ENCODE peak calls at places on chromosomes 6 and 20, in six cellular contexts. V is SJSA1, Z is adrenal gland, K is endodermal cell, P is PC-3, I is mammary epithelial cell. M is an unnamed sample.

GRCh38 chr20:48846516-48847492 is 19.0 kb upstream of the PREX1 start:
- DNase-seq in P (no peak), K (peak), V (peak), I (no peak), Z (no peak), M (no peak)

GRCh38 chr6:43627008-43627825 is 1.8 kb downstream of the GTPBP2 start:
- DNase-seq in Z (peak), V (peak), I (peak), P (peak), K (no peak), M (peak)

GRCh38 chr6:110609101-110609500 is 132.7 kb upstream of the SLC22A16 start:
- DNase-seq in P (no peak), K (no peak), V (no peak), Z (no peak), I (no peak), M (no peak)

GRCh38 chr6:35484921-35485392 is 11.9 kb downstream of the TEAD3 start:
- DNase-seq in K (peak), Z (no peak), P (peak), V (peak), I (peak), M (no peak)

GRCh38 chr6:30124391-30124790 is 11.5 kb upstream of the TRIM31 start:
- DNase-seq in V (no peak), Z (peak), P (no peak), I (no peak), K (no peak), M (peak)

GRCh38 chr20:25227317-25227831 is 20.5 kb upstream of the PYGB start:
- DNase-seq in I (peak), P (peak), V (no peak), K (no peak), Z (peak), M (no peak)

GRCh38 chr6:126548301-126548700 is 208.4 kb downstream of the CENPW start:
- DNase-seq in V (no peak), Z (no peak), I (no peak), P (no peak), K (no peak), M (no peak)

GRCh38 chr6:20211941-20212391 is 303 bp downstream of the MBOAT1 start:
- DNase-seq in Z (no peak), V (no peak), K (peak), I (no peak), P (peak), M (no peak)

GRCh38 chr6:130240232-130240631 is 17.5 kb upstream of the SAMD3 start:
- DNase-seq in V (no peak), P (peak), Z (peak), K (no peak), I (peak), M (no peak)

GRCh38 chr6:1504465-1504864 is 105.2 kb upstream of the FOXC1 start:
- DNase-seq in K (no peak), P (no peak), V (no peak), Z (no peak), I (no peak), M (no peak)

GRCh38 chr6:137750284-137750683 is 116.8 kb upstream of the TNFAIP3 start:
- DNase-seq in K (no peak), V (no peak), I (no peak), P (no peak), Z (no peak), M (no peak)

GRCh38 chr6:108995296-108995695 is 99.3 kb downstream of the SESN1 start:
- DNase-seq in P (peak), I (no peak), Z (no peak), V (no peak), K (no peak), M (no peak)

GRCh38 chr6:46184114-46184513 is 13.3 kb upstream of the ENPP5 start:
- DNase-seq in Z (peak), P (peak), I (peak), K (no peak), V (peak), M (no peak)

GRCh38 chr20:47392015-47392720 is 35.7 kb upstream of the ZMYND8 start:
- DNase-seq in Z (peak), P (peak), K (no peak), V (peak), I (peak), M (peak)

GRCh38 chr6:34585512-34586045 is 29.4 kb upstream of the SPDEF start:
- DNase-seq in Z (no peak), I (peak), P (no peak), K (peak), V (no peak), M (no peak)

GRCh38 chr6:34982424-34982852 is 93.4 kb downstream of the ANKS1A start:
- DNase-seq in P (peak), K (no peak), V (no peak), I (no peak), Z (peak), M (peak)

GRCh38 chr6:161218222-161218621 is 55.6 kb downstream of the AGPAT4 start:
- DNase-seq in I (no peak), K (no peak), P (no peak), Z (no peak), V (no peak), M (no peak)

GRCh38 chr6:1792989-1793388 is 183.3 kb downstream of the FOXC1 start:
- DNase-seq in I (peak), V (no peak), K (peak), Z (no peak), P (peak), M (peak)

GRCh38 chr6:167791036-167791779 is 35.5 kb upstream of the AFDN start:
- DNase-seq in P (peak), Z (no peak), K (no peak), V (peak), I (peak), M (no peak)

GRCh38 chr6:133242761-133243590 is 1.8 kb downstream of the EYA4 start:
- DNase-seq in I (no peak), Z (no peak), V (no peak), P (no peak), K (peak), M (no peak)

GRCh38 chr6:11144393-11144829 is 32.9 kb upstream of the ERVFRD-1 start:
- DNase-seq in I (peak), Z (peak), K (peak), P (peak), V (peak), M (peak)

GRCh38 chr6:163877877-163878639 is 463.5 kb downstream of the QKI start:
- DNase-seq in P (no peak), V (no peak), Z (no peak), I (no peak), K (no peak), M (no peak)

GRCh38 chr20:56160956-56161355 is 87.6 kb upstream of the MC3R start:
- DNase-seq in P (no peak), V (no peak), K (no peak), I (no peak), Z (no peak), M (no peak)

GRCh38 chr20:34558320-34559202 is at the start of gene MAP1LC3A:
- DNase-seq in P (peak), K (peak), Z (peak), I (peak), V (peak), M (peak)

GRCh38 chr6:89940225-89941027 is 46.2 kb downstream of the GJA10 start:
- DNase-seq in I (peak), K (peak), V (peak), P (peak), Z (peak), M (peak)

GRCh38 chr6:82419088-82419720 is 55.6 kb downstream of the TPBG start:
- DNase-seq in Z (no peak), V (no peak), K (no peak), I (no peak), P (no peak), M (no peak)

GRCh38 chr6:46993846-46994245 is 48.3 kb downstream of the ADGRF1 start:
- DNase-seq in K (no peak), Z (no peak), P (peak), I (peak), V (peak), M (no peak)

GRCh38 chr6:128235556-128235955 is 284.8 kb downstream of the PTPRK start:
- DNase-seq in K (no peak), P (no peak), Z (no peak), V (no peak), I (peak), M (peak)

GRCh38 chr6:37433657-37434271 is 743 bp downstream of the CMTR1 start:
- DNase-seq in I (peak), V (no peak), Z (peak), K (peak), P (no peak), M (peak)

GRCh38 chr6:37491161-37491829 is 8.4 kb downstream of the CCDC167 start:
- DNase-seq in V (no peak), I (no peak), K (no peak), Z (no peak), P (no peak), M (no peak)

GRCh38 chr20:11305406-11305805 is 612.3 kb upstream of the BTBD3 start:
- DNase-seq in P (no peak), I (peak), V (no peak), Z (no peak), K (no peak), M (no peak)

GRCh38 chr6:72286911-72287311 is 335.0 kb upstream of the KCNQ5 start:
- DNase-seq in V (no peak), P (peak), K (no peak), Z (no peak), I (peak), M (no peak)

GRCh38 chr6:136289327-136289578 is 393 bp downstream of the BCLAF1 start:
- DNase-seq in V (peak), I (peak), Z (peak), P (peak), K (peak), M (peak)

GRCh38 chr20:62635232-62635631 is 7.1 kb upstream of the SLCO4A1 start:
- DNase-seq in V (no peak), P (no peak), K (no peak), Z (no peak), I (no peak), M (no peak)

GRCh38 chr20:18401305-18401704 is 65.5 kb downstream of the DZANK1 start:
- DNase-seq in K (no peak), V (no peak), I (no peak), Z (no peak), P (no peak), M (no peak)
- H3K4me3 ChIP-seq in K (no peak), V (no peak), I (no peak), Z (no peak), P (no peak), M (no peak)

DNA sequence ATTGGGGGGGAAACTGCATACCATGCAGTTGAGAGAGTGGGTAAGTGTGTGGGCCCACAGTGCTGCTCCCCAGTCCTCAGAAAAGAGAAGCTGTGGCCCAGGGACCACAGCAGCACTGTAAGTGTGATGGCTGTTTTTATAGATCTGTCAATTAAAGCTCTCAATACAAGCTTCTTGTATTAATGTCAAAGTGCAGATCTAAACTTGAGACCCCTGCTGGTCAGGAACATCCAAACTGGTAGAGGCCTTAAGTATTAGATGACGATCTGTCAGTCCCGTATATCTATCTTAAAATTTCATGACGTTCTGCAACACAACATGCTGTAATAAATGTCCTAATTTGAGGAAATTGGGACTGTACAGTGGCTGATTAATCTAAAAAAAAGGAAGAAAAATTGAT is 74.8 kb downstream of the TULP4 start:
- DNase-seq in K (no peak), V (no peak), I (no peak), Z (no peak), P (no peak), M (no peak)
- H3K27ac ChIP-seq in K (no peak), V (no peak), I (no peak), Z (no peak), P (no peak), M (no peak)

DNA sequence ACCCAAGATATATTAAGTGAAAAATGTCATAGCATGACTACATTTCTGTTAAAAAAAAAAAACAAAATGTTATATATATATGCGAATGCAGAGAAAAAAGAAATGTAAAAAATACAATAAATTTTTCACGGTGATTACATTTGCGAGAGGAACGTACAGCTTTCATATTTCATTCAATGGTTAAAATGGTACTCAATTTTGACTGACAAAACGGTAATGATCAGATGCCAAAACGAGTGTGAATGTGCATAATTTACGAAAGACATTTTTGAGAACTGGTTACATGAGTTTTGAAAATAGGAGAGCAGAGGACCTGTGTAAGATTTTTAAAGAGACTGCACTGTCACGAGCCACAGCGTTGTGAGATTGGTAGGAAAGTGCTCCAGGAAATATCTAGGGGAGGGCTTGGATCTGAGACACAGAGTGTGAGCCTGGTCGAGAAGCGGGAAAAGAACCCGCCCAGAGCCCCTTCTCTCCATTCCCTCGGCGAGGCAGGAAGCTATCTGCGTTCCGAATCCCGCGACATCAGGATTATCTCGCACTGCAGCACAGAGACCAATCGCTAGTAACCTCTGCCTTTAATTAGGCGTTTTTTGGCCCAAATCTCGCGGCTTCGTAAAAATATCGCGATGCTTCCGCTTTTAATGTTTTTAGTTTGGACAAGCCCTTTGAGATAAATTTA is 28.5 kb downstream of the TRIM27 start:
- DNase-seq in P (peak), Z (peak), I (peak), V (peak), K (peak), M (peak)
- H3K4me3 ChIP-seq in P (peak), Z (peak), I (peak), V (peak), K (peak), M (peak)

GRCh38 chr20:32470940-32471339 is 112.8 kb downstream of the ASXL1 start:
- DNase-seq in Z (no peak), P (no peak), V (no peak), I (no peak), K (no peak), M (no peak)
- H3K27ac ChIP-seq in Z (peak), P (no peak), V (no peak), I (no peak), K (peak), M (peak)

GRCh38 chr20:38645980-38646858 is 44.6 kb downstream of the ARHGAP40 start:
- DNase-seq in V (peak), Z (peak), K (peak), I (peak), P (peak), M (peak)
- H3K4me3 ChIP-seq in V (no peak), Z (peak), K (peak), I (peak), P (peak), M (no peak)

DNA sequence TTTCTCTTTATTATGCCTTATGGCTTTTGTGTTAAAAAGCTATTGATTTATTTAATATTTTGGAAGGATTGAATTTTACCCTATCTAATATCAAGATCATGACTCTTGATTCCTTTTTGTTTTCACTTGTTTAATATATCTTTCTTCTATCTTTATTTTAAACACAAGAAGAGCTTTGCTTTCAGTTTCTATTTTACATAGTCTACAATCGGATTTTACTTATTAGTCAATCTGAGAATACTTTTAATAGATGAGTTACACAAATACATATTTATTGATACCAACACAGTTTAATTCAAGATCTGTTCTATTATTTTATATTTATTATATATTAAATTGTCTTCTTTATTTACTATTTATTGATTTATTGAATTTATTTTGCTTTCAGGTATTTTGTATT is 218.8 kb downstream of the ESR1 start:
- DNase-seq in P (no peak), I (no peak), K (no peak), V (no peak), Z (no peak), M (no peak)
- H3K27ac ChIP-seq in P (no peak), I (no peak), K (no peak), V (no peak), Z (no peak), M (no peak)

DNA sequence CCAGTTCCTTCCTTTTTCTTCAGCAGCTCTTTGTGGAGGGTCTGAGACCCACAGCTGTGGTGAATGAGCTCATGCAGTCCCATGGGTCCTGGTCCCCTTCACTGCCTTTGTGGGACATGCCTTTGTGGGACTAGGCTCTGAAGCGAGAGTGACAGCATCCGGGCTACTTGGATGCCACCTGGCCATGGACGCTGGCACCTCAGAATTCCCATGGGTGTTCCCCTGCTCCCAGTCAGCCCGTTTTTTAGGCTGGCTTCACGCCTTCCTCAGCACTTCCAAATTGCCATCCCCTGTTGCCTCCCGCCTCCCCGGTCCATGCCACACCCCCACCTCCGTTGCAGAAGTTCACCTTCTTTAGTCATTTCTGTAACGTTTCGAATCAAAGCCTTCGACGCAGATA is 45.1 kb downstream of the RAMACL start:
- DNase-seq in P (no peak), I (no peak), Z (no peak), K (no peak), V (no peak), M (no peak)
- H3K4me3 ChIP-seq in P (no peak), I (no peak), Z (no peak), K (no peak), V (peak), M (no peak)

GRCh38 chr20:58909585-58909984 is 57.1 kb downstream of the GNAS start:
- DNase-seq in P (no peak), Z (no peak), V (no peak), K (no peak), I (no peak), M (no peak)
- H3K27ac ChIP-seq in P (no peak), Z (no peak), V (no peak), K (no peak), I (no peak), M (no peak)

GRCh38 chr6:150142304-150142656 is 564 bp upstream of the PPP1R14C start:
- DNase-seq in Z (no peak), P (peak), V (no peak), I (peak), K (no peak), M (no peak)
- H3K4me3 ChIP-seq in Z (peak), P (peak), V (peak), I (peak), K (peak), M (peak)

GRCh38 chr6:96923400-96923799 is 1.1 kb upstream of the KLHL32 start:
- DNase-seq in V (no peak), K (no peak), P (no peak), I (no peak), Z (no peak), M (no peak)
- H3K27ac ChIP-seq in V (no peak), K (no peak), P (no peak), I (no peak), Z (peak), M (peak)

M was measured in small intestine.